ENCODE peak calls at places on chromosomes 1 and 21, in seven cellular contexts. T, K, S, H, O, X and B are unnamed samples.

GRCh38 chr1:23422313-23422877 is 2.2 kb downstream of the TCEA3 start:
- DNase-seq in K (no peak), O (no peak), H (peak), X (no peak), T (peak), S (peak), B (no peak)

GRCh38 chr21:39568380-39568779 is 44.4 kb upstream of the B3GALT5 start:
- DNase-seq in K (no peak), S (no peak), O (no peak), H (no peak), T (no peak), X (no peak), B (no peak)

GRCh38 chr1:6634278-6635052 is 9.8 kb downstream of the THAP3 start:
- DNase-seq in T (peak), S (peak), O (peak), X (peak), H (peak), K (peak), B (peak)

GRCh38 chr1:3664700-3665375 is 12.5 kb downstream of the TP73 start:
- DNase-seq in T (no peak), X (no peak), S (no peak), H (no peak), K (no peak), O (no peak), B (no peak)

GRCh38 chr1:206693592-206693991 is 8.9 kb downstream of the MAPKAPK2 start:
- DNase-seq in O (no peak), X (no peak), T (no peak), H (no peak), S (no peak), K (no peak), B (no peak)

GRCh38 chr1:93989601-93990000 is 80.4 kb upstream of the GCLM start:
- DNase-seq in S (no peak), H (no peak), X (no peak), K (no peak), T (no peak), O (no peak), B (no peak)

GRCh38 chr1:224800486-224801119 is 128.9 kb upstream of the DNAH14 start:
- DNase-seq in K (peak), X (no peak), O (no peak), T (no peak), S (no peak), H (no peak), B (peak)

GRCh38 chr21:45971487-45972352 is 9.8 kb upstream of the COL6A1 start:
- DNase-seq in X (no peak), T (peak), S (no peak), H (peak), K (no peak), O (no peak), B (no peak)

GRCh38 chr21:41226853-41227252 is 58.9 kb downstream of the BACE2 start:
- DNase-seq in S (no peak), K (no peak), T (no peak), H (no peak), X (no peak), O (no peak), B (no peak)

GRCh38 chr21:25700741-25701140 is 34.0 kb downstream of the ATP5PF start:
- DNase-seq in S (no peak), H (no peak), T (no peak), O (no peak), K (no peak), X (no peak), B (no peak)

GRCh38 chr1:200033511-200034261 is 6.2 kb downstream of the NR5A2 start:
- DNase-seq in K (peak), O (no peak), H (no peak), T (peak), S (no peak), X (no peak), B (no peak)

GRCh38 chr1:91476538-91477217 is 24.0 kb upstream of the CDC7 start:
- DNase-seq in O (no peak), T (no peak), H (peak), K (no peak), X (no peak), S (no peak), B (no peak)

GRCh38 chr1:201543871-201544521 is 5.1 kb downstream of the NAV1 start:
- DNase-seq in X (no peak), K (no peak), S (no peak), T (no peak), O (no peak), H (no peak), B (no peak)

GRCh38 chr1:3014443-3015268 is 6.6 kb upstream of the ACTRT2 start:
- DNase-seq in K (no peak), O (no peak), T (no peak), H (no peak), S (no peak), X (no peak), B (no peak)

GRCh38 chr1:55854911-55855310 is 639.7 kb upstream of the USP24 start:
- DNase-seq in X (no peak), K (no peak), T (no peak), O (no peak), S (no peak), H (no peak), B (no peak)

GRCh38 chr1:6239950-6240768 is 3.8 kb upstream of the HES3 start:
- DNase-seq in X (no peak), S (no peak), O (no peak), H (no peak), T (no peak), K (no peak), B (no peak)

GRCh38 chr1:95561244-95561840 is 327.3 kb downstream of the RWDD3 start:
- DNase-seq in O (no peak), S (no peak), X (no peak), H (no peak), T (no peak), K (no peak), B (no peak)

GRCh38 chr1:3999941-4000735 is 100.1 kb upstream of the C1orf174 start:
- DNase-seq in X (no peak), T (no peak), O (no peak), S (no peak), K (no peak), H (no peak), B (no peak)

GRCh38 chr1:156461781-156462647 is 38.6 kb downstream of the MEF2D start:
- DNase-seq in X (no peak), K (no peak), O (peak), S (no peak), H (no peak), T (peak), B (no peak)

GRCh38 chr1:51464828-51465227 is 54.2 kb downstream of the EPS15 start:
- DNase-seq in H (no peak), T (no peak), X (no peak), O (no peak), K (no peak), S (no peak), B (no peak)

GRCh38 chr1:245695211-245695610 is 540.4 kb downstream of the KIF26B start:
- DNase-seq in T (no peak), K (no peak), O (no peak), S (no peak), X (no peak), H (no peak), B (no peak)

GRCh38 chr1:7679873-7680790 is 91.0 kb upstream of the VAMP3 start:
- DNase-seq in H (no peak), T (peak), K (peak), S (no peak), X (peak), O (no peak), B (peak)

GRCh38 chr1:170967042-170967910 is 31.9 kb downstream of the MROH9 start:
- DNase-seq in T (no peak), S (no peak), K (no peak), X (no peak), O (no peak), H (no peak), B (no peak)

GRCh38 chr1:201192478-201192804 is 1.8 kb downstream of the IGFN1 start:
- DNase-seq in K (no peak), O (no peak), S (no peak), X (no peak), H (peak), T (no peak), B (no peak)

GRCh38 chr1:7940745-7941436 is at the start of gene TNFRSF9:
- DNase-seq in H (no peak), S (peak), T (no peak), X (no peak), O (peak), K (no peak), B (no peak)

GRCh38 chr1:7300893-7301292 is 470.2 kb upstream of the VAMP3 start:
- DNase-seq in O (no peak), S (no peak), X (no peak), K (no peak), H (no peak), T (peak), B (no peak)

GRCh38 chr1:115426990-115427389 is 88.9 kb upstream of the NGF start:
- DNase-seq in X (no peak), S (no peak), O (no peak), T (no peak), H (no peak), K (no peak), B (no peak)

GRCh38 chr1:97797403-97798183 is 123.2 kb downstream of the DPYD start:
- DNase-seq in X (no peak), K (no peak), O (no peak), T (no peak), S (no peak), H (peak), B (no peak)

GRCh38 chr1:38559180-38559874 is 300.2 kb downstream of the RRAGC start:
- DNase-seq in O (no peak), K (no peak), T (peak), H (no peak), S (peak), X (no peak), B (no peak)

GRCh38 chr1:47405697-47406096 is 10.4 kb upstream of the FOXE3 start:
- DNase-seq in H (no peak), O (no peak), T (no peak), K (no peak), X (no peak), S (no peak), B (no peak)

GRCh38 chr1:27564710-27565649 is 39.0 kb downstream of the AHDC1 start:
- DNase-seq in S (no peak), X (no peak), T (no peak), O (no peak), H (peak), K (no peak), B (no peak)

GRCh38 chr1:27567931-27568246 is 36.1 kb downstream of the AHDC1 start:
- DNase-seq in T (no peak), S (no peak), O (no peak), H (no peak), X (no peak), K (no peak), B (no peak)

GRCh38 chr1:27567183-27567526 is 36.8 kb downstream of the AHDC1 start:
- DNase-seq in K (no peak), O (no peak), S (no peak), T (no peak), X (no peak), H (no peak), B (peak)

GRCh38 chr1:27568247-27569087 is 35.5 kb downstream of the AHDC1 start:
- DNase-seq in T (peak), X (peak), H (peak), S (peak), K (peak), O (peak), B (no peak)

GRCh38 chr1:27566462-27567182 is 37.3 kb downstream of the AHDC1 start:
- DNase-seq in S (no peak), T (no peak), K (no peak), H (peak), X (no peak), O (no peak), B (no peak)
- H3K27ac ChIP-seq in S (no peak), T (peak), K (no peak), H (peak), X (peak), O (no peak), B (peak)

GRCh38 chr1:180256353-180257027 is 26.4 kb downstream of the LHX4 start:
- DNase-seq in O (no peak), S (no peak), T (no peak), K (no peak), X (no peak), H (no peak), B (no peak)
- H3K27ac ChIP-seq in O (no peak), S (no peak), T (no peak), K (no peak), X (no peak), H (no peak), B (no peak)

DNA sequence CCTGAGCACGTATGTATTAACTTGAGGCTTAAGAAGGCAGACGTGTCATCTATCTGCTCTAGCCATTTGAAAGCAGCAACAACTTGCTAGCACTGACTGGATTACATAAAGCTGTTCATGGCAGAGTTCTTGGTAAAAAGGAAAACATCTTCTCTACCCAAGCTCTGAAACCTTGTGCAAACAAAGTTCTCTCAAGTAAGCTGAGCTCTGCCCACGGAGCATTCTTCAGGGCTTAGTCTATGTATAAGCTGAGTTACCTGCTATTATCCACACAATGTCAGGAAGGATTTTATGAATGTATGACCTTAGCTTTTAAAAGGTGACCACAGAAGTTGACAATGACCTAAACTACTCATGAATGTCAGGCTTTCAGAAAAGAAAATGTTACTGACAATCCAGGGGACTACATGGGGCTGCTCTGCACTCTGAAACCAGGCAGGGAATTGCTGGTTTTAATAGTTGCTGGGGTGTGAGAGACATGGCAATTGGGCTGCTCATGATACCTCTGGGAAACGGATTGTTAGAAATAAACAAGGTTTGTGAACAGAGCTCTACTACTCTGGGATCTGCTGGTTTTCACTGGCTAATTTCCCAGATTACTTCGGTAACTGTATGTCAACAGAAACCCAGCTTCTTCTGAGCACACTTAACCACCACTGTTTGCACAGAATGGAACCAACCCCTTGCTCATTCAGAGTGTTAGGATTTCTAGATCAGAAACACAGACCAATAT is 29.6 kb upstream of the CCN1 start:
- DNase-seq in X (no peak), O (peak), S (no peak), H (no peak), K (no peak), T (no peak), B (no peak)
- H3K27ac ChIP-seq in X (no peak), O (peak), S (no peak), H (no peak), K (no peak), T (peak), B (no peak)

GRCh38 chr1:183237046-183237445 is 51.0 kb downstream of the LAMC2 start:
- DNase-seq in H (no peak), X (no peak), S (no peak), K (no peak), T (no peak), O (no peak), B (no peak)
- H3K27ac ChIP-seq in H (no peak), X (no peak), S (no peak), K (no peak), T (no peak), O (no peak), B (no peak)

DNA sequence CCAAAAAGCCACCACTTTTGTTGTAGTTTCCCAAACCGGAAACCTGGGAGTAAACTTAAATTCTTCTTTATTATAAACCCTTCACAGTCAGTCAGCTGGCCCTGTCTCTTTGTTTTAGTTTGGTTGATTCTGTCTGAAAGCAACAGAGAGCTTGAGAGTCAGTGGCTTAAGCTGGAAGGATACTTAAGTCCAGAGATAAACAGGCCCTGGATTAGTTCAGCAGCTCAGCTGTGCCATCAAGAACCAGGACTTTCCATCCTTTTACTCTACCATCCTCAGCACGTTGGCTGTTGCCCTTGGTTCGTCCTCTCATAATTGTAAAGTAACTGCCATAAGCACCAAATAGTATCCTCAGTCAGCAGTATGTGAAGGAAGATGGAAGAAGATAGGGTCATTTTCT is 4.5 kb downstream of the DESI2 start:
- DNase-seq in K (no peak), S (no peak), X (no peak), H (no peak), T (no peak), O (no peak), B (no peak)
- H3K27ac ChIP-seq in K (no peak), S (no peak), X (no peak), H (no peak), T (no peak), O (no peak), B (no peak)

GRCh38 chr21:44874497-44875331 is 1.2 kb upstream of the PTTG1IP start:
- DNase-seq in T (peak), H (peak), S (peak), O (no peak), X (peak), K (peak), B (no peak)
- H3K27ac ChIP-seq in T (peak), H (peak), S (peak), O (peak), X (peak), K (no peak), B (peak)

GRCh38 chr1:205449254-205449749 is 6.5 kb downstream of the BLACAT1 start:
- DNase-seq in K (no peak), T (no peak), X (no peak), O (no peak), S (no peak), H (no peak), B (no peak)
- H3K27ac ChIP-seq in K (no peak), T (no peak), X (no peak), O (peak), S (peak), H (no peak), B (no peak)